ENCODE peak calls at places on chromosome 16, in nine cellular contexts. Z is fibroblast of mammary gland; C is EL; T is cardiac fibroblast; B is nucleus accumbens; M is AG08395; K is stimulated activated CD8-positive, alpha-beta memory T cell treated with anti-CD3 and anti-CD28 coated beads, Interleukin-7, amount 100 ng/mL, for 1 hour; R is SK-N-SH; Q is ELR. P is an unnamed sample.
A peak's percentile ranks its signal among the peaks of the same experiment; 100 is the strongest.

GRCh38 chr16:12017583-12017982 is 41.0 kb downstream of the SNX29 start:
- DNase-seq in R (no peak), Z (peak; percentile 40), K (no peak), C (peak; percentile 72), M (peak; percentile 78), B (no peak), Q (peak; percentile 17), T (peak; percentile 23), P (no peak)

GRCh38 chr16:77208382-77208781 is 9.2 kb downstream of the SYCE1L start:
- DNase-seq in K (no peak), B (no peak), T (no peak), Q (no peak), R (no peak), M (no peak), C (no peak), Z (no peak), P (no peak)

GRCh38 chr16:86305440-86305839 is 204.9 kb upstream of the FOXF1 start:
- DNase-seq in R (no peak), K (no peak), Z (no peak), M (no peak), Q (no peak), B (no peak), C (no peak), T (no peak), P (no peak)

GRCh38 chr16:370980-371728 is 816 bp upstream of the MRPL28 start:
- DNase-seq in C (no peak), T (no peak), K (no peak), M (no peak), Q (no peak), Z (no peak), B (no peak), R (no peak), P (no peak)

GRCh38 chr16:14113344-14113743 is 42.2 kb downstream of the MRTFB start:
- DNase-seq in M (no peak), R (no peak), Z (no peak), C (no peak), K (no peak), T (no peak), B (no peak), Q (no peak), P (no peak)

GRCh38 chr16:14522617-14523135 is 107.4 kb downstream of the PARN start:
- DNase-seq in K (no peak), R (no peak), Z (no peak), T (no peak), B (no peak), Q (no peak), C (no peak), M (no peak), P (no peak)

GRCh38 chr16:2784536-2785100 is 2.7 kb downstream of the PRSS33 start:
- DNase-seq in Q (no peak), M (no peak), B (no peak), Z (no peak), C (no peak), R (no peak), K (no peak), T (no peak), P (no peak)

GRCh38 chr16:10668322-10669045 is 26.2 kb downstream of the TEKT5 start:
- DNase-seq in C (peak; percentile 31), B (peak; percentile 31), Z (peak; percentile 23), R (peak; percentile 69), T (peak; percentile 25), K (no peak), M (peak; percentile 49), Q (peak; percentile 44), P (no peak)

GRCh38 chr16:85157372-85157771 is 45.1 kb upstream of the CIBAR2 start:
- DNase-seq in T (no peak), M (no peak), Q (no peak), C (no peak), R (peak; percentile 78), B (no peak), Z (no peak), K (no peak), P (no peak)

GRCh38 chr16:83027973-83028372 is 401.2 kb downstream of the CDH13 start:
- DNase-seq in R (no peak), C (no peak), Z (no peak), Q (no peak), M (no peak), K (no peak), B (no peak), T (no peak), P (no peak)

GRCh38 chr16:49858200-49859129 is 2.6 kb upstream of the ZNF423 start:
- DNase-seq in Q (no peak), B (no peak), R (peak; percentile 82), M (peak; percentile 23), Z (peak; percentile 51), T (peak; percentile 75), C (peak; percentile 27), K (no peak), P (no peak)

GRCh38 chr16:81523387-81524115 is 78.9 kb downstream of the CMIP start:
- DNase-seq in B (no peak), M (peak; percentile 77), Z (peak; percentile 89), T (peak; percentile 70), Q (peak; percentile 92), R (no peak), C (peak; percentile 81), K (no peak), P (no peak)

GRCh38 chr16:12757546-12757945 is 46.1 kb downstream of the CPPED1 start:
- DNase-seq in R (no peak), Q (no peak), Z (no peak), T (no peak), C (no peak), B (no peak), K (no peak), M (no peak), P (no peak)

GRCh38 chr16:11669380-11670146 is 1.3 kb downstream of the SNN start:
- DNase-seq in Z (peak; percentile 46), K (no peak), Q (peak; percentile 45), T (peak; percentile 38), R (no peak), B (peak; percentile 39), C (peak; percentile 24), M (peak; percentile 43), P (no peak)

GRCh38 chr16:85207357-85207921 is 95.2 kb upstream of the CIBAR2 start:
- DNase-seq in M (no peak), B (no peak), T (no peak), Z (peak; percentile 56), R (peak; percentile 86), Q (no peak), K (no peak), C (no peak), P (no peak)

GRCh38 chr16:85715169-85716015 is 26.6 kb upstream of the GINS2 start:
- DNase-seq in Q (no peak), R (no peak), Z (no peak), T (peak; percentile 70), K (no peak), M (no peak), B (no peak), C (no peak), P (no peak)

GRCh38 chr16:74997042-74997491 is 1.8 kb upstream of the ZNRF1 start:
- DNase-seq in B (no peak), K (no peak), C (no peak), Q (no peak), Z (no peak), M (no peak), R (no peak), T (no peak), P (no peak)

GRCh38 chr16:89344846-89345577 is 127.5 kb downstream of the ZNF778 start:
- DNase-seq in M (peak; percentile 34), T (no peak), Z (peak; percentile 30), Q (no peak), K (no peak), B (no peak), R (no peak), C (no peak), P (no peak)

GRCh38 chr16:90046122-90046970 is 27.1 kb upstream of the DBNDD1 start:
- DNase-seq in Q (no peak), M (no peak), K (no peak), Z (no peak), B (no peak), C (no peak), T (no peak), R (peak; percentile 84), P (no peak)

GRCh38 chr16:82755570-82756282 is 129.0 kb downstream of the CDH13 start:
- DNase-seq in K (no peak), Z (no peak), M (no peak), R (no peak), Q (peak; percentile 24), T (peak; percentile 21), C (no peak), B (no peak), P (no peak)

GRCh38 chr16:28012031-28012445 is 51.5 kb downstream of the GSG1L start:
- DNase-seq in M (no peak), C (no peak), Q (no peak), T (peak; percentile 21), Z (peak; percentile 22), R (no peak), B (no peak), K (no peak), P (no peak)

GRCh38 chr16:50505115-50505514 is 43.1 kb upstream of the NKD1 start:
- DNase-seq in K (no peak), T (no peak), M (no peak), R (no peak), Q (no peak), Z (no peak), C (no peak), B (no peak), P (no peak)

GRCh38 chr16:72198641-72199250 is 26.8 kb upstream of the PMFBP1 start:
- DNase-seq in C (no peak), M (no peak), B (no peak), R (peak; percentile 69), T (no peak), Q (no peak), K (no peak), Z (no peak), P (no peak)

GRCh38 chr16:55379876-55380390 is 55.9 kb downstream of the IRX6 start:
- DNase-seq in B (no peak), K (no peak), Z (no peak), M (no peak), C (no peak), Q (no peak), R (no peak), T (no peak), P (no peak)

GRCh38 chr16:86347916-86348555 is 162.3 kb upstream of the FOXF1 start:
- DNase-seq in Z (no peak), C (no peak), B (no peak), M (no peak), Q (no peak), R (no peak), K (no peak), T (no peak), P (no peak)

GRCh38 chr16:54402270-54402669 is 115.7 kb upstream of the IRX3 start:
- DNase-seq in Z (no peak), C (peak; percentile 75), B (no peak), T (no peak), R (peak; percentile 78), K (no peak), Q (no peak), M (peak; percentile 83), P (no peak)

GRCh38 chr16:53968896-53969295 is 264.9 kb downstream of the FTO start:
- DNase-seq in Z (peak; percentile 38), B (no peak), K (no peak), T (peak; percentile 14), Q (peak; percentile 13), C (peak; percentile 17), R (no peak), M (peak; percentile 31), P (no peak)

GRCh38 chr16:74954763-74955162 is 30.2 kb downstream of the WDR59 start:
- DNase-seq in T (no peak), C (no peak), Z (no peak), R (no peak), M (no peak), B (no peak), Q (no peak), K (no peak), P (no peak)

GRCh38 chr16:84013787-84014569 is 28.6 kb downstream of the SLC38A8 start:
- DNase-seq in M (peak; percentile 14), C (peak; percentile 73), B (no peak), R (peak; percentile 72), K (peak; percentile 10), Z (peak; percentile 58), T (peak; percentile 37), Q (peak; percentile 89), P (peak; percentile 30)

GRCh38 chr16:23152386-23153178 is 3.3 kb upstream of the USP31 start:
- DNase-seq in R (no peak), K (no peak), Q (no peak), B (no peak), T (no peak), Z (no peak), C (no peak), M (no peak), P (no peak)

GRCh38 chr16:85675528-85675927 is 13.2 kb downstream of the GINS2 start:
- DNase-seq in K (no peak), B (no peak), R (no peak), M (peak; percentile 44), Z (peak; percentile 54), Q (peak; percentile 55), C (peak; percentile 29), T (peak; percentile 66), P (no peak)